ENCODE peak calls at places on chromosomes 2 and 18, in five cellular contexts. W is breast epithelium; S is fibroblast of lung; K is H9; O is CD8-positive, alpha-beta T cell. H is an unnamed sample.

GRCh38 chr2:231050018-231050901 is 6.4 kb upstream of the PSMD1 start:
- DNase-seq in O (no peak), S (no peak), K (no peak), W (peak; percentile 77), H (no peak)

GRCh38 chr2:151051584-151052220 is 210.0 kb downstream of the RBM43 start:
- DNase-seq in K (no peak), O (no peak), W (no peak), S (peak; percentile 77), H (no peak)

GRCh38 chr2:27762951-27763906 is 8.3 kb upstream of the MRPL33 start:
- DNase-seq in K (no peak), W (no peak), O (no peak), S (peak; percentile 24), H (no peak)

GRCh38 chr18:51936115-51936514 is 403.9 kb upstream of the DCC start:
- DNase-seq in S (no peak), K (no peak), O (no peak), W (no peak), H (no peak)

GRCh38 chr18:59631583-59632181 is 65.5 kb downstream of the CCBE1 start:
- DNase-seq in S (peak; percentile 69), W (no peak), O (no peak), K (peak; percentile 52), H (no peak)

GRCh38 chr2:28544405-28544914 is 48.6 kb downstream of the PLB1 start:
- DNase-seq in S (no peak), W (no peak), O (no peak), K (no peak), H (no peak)

GRCh38 chr2:239329284-239329971 is 71.4 kb downstream of the HDAC4 start:
- DNase-seq in W (no peak), K (no peak), S (peak; percentile 42), O (no peak), H (no peak)

GRCh38 chr2:207148025-207148424 is 17.7 kb downstream of the KLF7 start:
- DNase-seq in S (peak; percentile 54), O (no peak), W (no peak), K (no peak), H (no peak)

GRCh38 chr2:40062381-40062780 is 283.3 kb upstream of the THUMPD2 start:
- DNase-seq in W (no peak), O (no peak), S (no peak), K (no peak), H (no peak)

GRCh38 chr2:61966087-61966727 is 60.7 kb downstream of the COMMD1 start:
- DNase-seq in K (no peak), O (no peak), S (no peak), W (no peak), H (no peak)
- TF ChIP-seq CTCF in K (no peak), O (no peak), S (no peak), W (peak; percentile 18), H (no peak)

GRCh38 chr2:63287961-63288360 is 237.3 kb downstream of the OTX1 start:
- DNase-seq in W (no peak), O (no peak), S (no peak), K (no peak), H (no peak)

DNA sequence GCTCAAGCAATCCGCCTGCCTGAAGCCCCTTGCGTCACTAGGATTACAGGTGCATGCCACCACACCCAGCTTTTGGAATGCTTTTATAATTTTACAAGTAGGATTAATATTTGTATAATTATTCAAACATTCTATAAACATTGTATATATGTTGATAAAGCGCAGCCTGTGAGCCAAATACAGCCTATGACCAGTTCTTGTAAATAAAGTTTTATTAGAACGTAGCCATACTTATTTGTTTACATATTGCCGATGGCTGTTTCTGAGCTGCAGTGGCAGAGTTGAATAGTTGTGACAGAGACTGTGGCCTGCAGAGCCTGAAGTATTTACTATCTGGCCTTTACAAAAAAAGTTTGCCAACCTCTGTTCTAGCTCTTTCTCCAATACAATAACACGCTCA is 232.6 kb downstream of the OTX1 start:
- DNase-seq in O (no peak), K (no peak), W (no peak), S (no peak), H (no peak)
- H3K9me3 ChIP-seq in O (peaks cover 8% of the 10 kb centered on the region), K (no peaks in the 10 kb centered on the region), W (peaks cover 8% of the 10 kb centered on the region), S (no peaks in the 10 kb centered on the region), H (peaks cover 34% of the 10 kb centered on the region)

GRCh38 chr2:104733544-104733943 is 120.4 kb upstream of the POU3F3 start:
- DNase-seq in S (no peak), K (peak; percentile 85), O (no peak), W (no peak), H (no peak)
- TF ChIP-seq CTCF in S (no peak), K (peak; percentile 78), O (no peak), W (no peak), H (no peak)

GRCh38 chr18:35306588-35307250 is 16.7 kb upstream of the ZSCAN30 start:
- DNase-seq in W (no peak), K (no peak), O (no peak), S (peak; percentile 13), H (no peak)

DNA sequence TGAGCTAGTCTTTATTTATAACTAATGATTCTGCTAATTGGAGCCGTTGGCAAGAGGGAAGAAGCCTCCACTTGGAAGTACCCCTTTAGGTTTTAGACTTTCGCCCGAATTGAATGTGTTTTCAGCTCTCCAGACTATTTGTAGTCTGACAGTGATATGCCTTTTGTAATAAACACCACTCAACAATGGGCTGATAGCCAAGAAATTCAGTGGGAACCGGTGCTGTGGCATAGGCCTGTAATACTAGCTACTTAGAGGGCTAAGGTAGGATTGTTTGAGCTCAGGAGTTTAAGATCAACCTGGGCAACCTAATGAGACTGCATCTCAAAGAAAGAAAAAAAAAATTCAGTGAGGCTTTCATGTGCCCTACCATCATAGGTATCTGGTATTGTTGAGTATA is 13.6 kb upstream of the ZSCAN30 start:
- DNase-seq in O (no peak), S (no peak), W (no peak), K (no peak), H (no peak)
- H3K9me3 ChIP-seq in O (peaks cover 60% of the 10 kb centered on the region), S (peaks cover 4% of the 10 kb centered on the region), W (peaks cover 78% of the 10 kb centered on the region), K (peaks cover 45% of the 10 kb centered on the region), H (peaks cover 91% of the 10 kb centered on the region)

DNA sequence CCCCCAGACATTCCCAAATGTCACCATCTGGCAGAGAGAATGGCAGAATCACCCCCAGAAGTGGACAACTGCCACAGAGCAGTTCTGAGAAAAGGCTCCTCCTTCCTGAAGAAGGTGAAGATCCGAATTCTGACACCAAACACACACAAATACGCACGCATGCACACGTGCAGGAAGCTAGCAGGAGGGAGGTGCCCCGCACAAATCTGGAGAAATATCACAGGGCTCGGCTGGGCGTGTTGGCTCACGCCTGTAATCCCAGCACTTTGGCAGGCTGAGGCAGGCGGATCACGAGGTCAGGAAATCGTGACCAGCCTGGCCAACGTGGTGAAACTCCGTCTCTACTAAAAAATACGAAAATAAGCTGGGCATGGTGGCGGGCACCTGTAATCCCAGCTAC is 38.5 kb upstream of the ATG16L1 start:
- DNase-seq in K (no peak), S (no peak), O (no peak), W (no peak), H (no peak)
- TF ChIP-seq CTCF in K (no peak), S (no peak), O (no peak), W (no peak), H (no peak)

DNA sequence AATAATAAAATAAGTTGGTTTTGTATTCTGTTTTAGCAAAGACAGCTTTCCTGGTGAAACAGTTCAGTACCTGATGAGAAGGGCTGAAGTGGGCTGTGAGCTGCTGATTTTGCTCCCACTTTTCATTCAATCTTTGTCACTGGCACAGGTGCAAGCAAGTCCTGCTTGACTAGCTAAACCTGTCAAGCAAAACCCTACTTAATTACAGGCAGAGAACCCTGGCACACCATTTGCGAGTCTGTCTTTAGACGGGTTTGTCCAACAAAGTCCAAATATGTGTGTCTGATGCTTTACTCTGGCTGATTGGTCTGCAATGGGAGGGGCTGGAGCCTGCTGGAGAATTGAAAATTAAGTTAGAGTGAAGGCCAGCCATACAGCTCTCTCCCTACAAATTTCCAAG is 267.2 kb downstream of the EPHA4 start:
- DNase-seq in O (no peak), S (no peak), W (no peak), K (no peak), H (no peak)
- H3K9me3 ChIP-seq in O (no peaks in the 10 kb centered on the region), S (no peaks in the 10 kb centered on the region), W (no peaks in the 10 kb centered on the region), K (no peaks in the 10 kb centered on the region), H (no peaks in the 10 kb centered on the region)

GRCh38 chr2:166106431-166107015 is 21.3 kb downstream of the SCN1A start:
- DNase-seq in S (peak; percentile 62), K (peak; percentile 36), O (no peak), W (no peak), H (no peak)
- TF ChIP-seq CTCF in S (peak; percentile 73), K (peak; percentile 79), O (no peak), W (no peak), H (no peak)

GRCh38 chr2:42935692-42936631 is 143.6 kb upstream of the HAAO start:
- DNase-seq in W (no peak), O (no peak), K (no peak), S (no peak), H (no peak)
- H3K9me3 ChIP-seq in W (no peaks in the 10 kb centered on the region), O (no peaks in the 10 kb centered on the region), K (no peaks in the 10 kb centered on the region), S (no peaks in the 10 kb centered on the region), H (no peaks in the 10 kb centered on the region)

GRCh38 chr18:24271381-24272331 is 126.0 kb downstream of the OSBPL1A start:
- DNase-seq in K (peak; percentile 85), S (peak; percentile 71), W (peak; percentile 69), O (no peak), H (no peak)
- TF ChIP-seq CTCF in K (peak; percentile 44), S (no peak), W (peak; percentile 29), O (no peak), H (no peak)